ENCODE peak calls at places on chromosome 14, in six cellular contexts. V is IMR-90, W is NB4, T is A549, C is lower leg skin, Q is body of pancreas. M is an unnamed sample.

GRCh38 chr14:85471744-85472143 is 58.2 kb upstream of the FLRT2 start:
- DNase-seq in C (no peak), W (no peak), Q (peak), T (peak), V (peak), M (no peak)

GRCh38 chr14:105857816-105858675 is 331.7 kb downstream of the TMEM121 start:
- DNase-seq in C (no peak), V (no peak), T (no peak), W (peak), Q (no peak), M (peak)

GRCh38 chr14:90301122-90301521 is 30.6 kb downstream of the NRDE2 start:
- DNase-seq in V (no peak), C (no peak), W (no peak), T (no peak), Q (no peak), M (no peak)

GRCh38 chr14:105015905-105016304 is 5.0 kb downstream of the CDCA4 start:
- DNase-seq in C (no peak), T (no peak), W (no peak), V (no peak), Q (no peak), M (no peak)

GRCh38 chr14:105197274-105197673 is 16.2 kb upstream of the NUDT14 start:
- DNase-seq in Q (no peak), W (peak), V (peak), C (no peak), T (peak), M (no peak)

GRCh38 chr14:93713726-93714405 is 74.4 kb downstream of the PRIMA1 start:
- DNase-seq in W (no peak), V (no peak), T (no peak), Q (no peak), C (no peak), M (peak)

GRCh38 chr14:37992489-37992888 is 215.2 kb upstream of the SSTR1 start:
- DNase-seq in Q (no peak), W (no peak), C (no peak), T (no peak), V (no peak), M (no peak)

GRCh38 chr14:61258985-61259384 is 22.2 kb downstream of the TMEM30B start:
- DNase-seq in V (peak), Q (no peak), W (no peak), C (no peak), T (no peak), M (no peak)

GRCh38 chr14:65704412-65704811 is 291.9 kb downstream of the FUT8 start:
- DNase-seq in Q (no peak), T (no peak), W (no peak), C (no peak), V (peak), M (no peak)

GRCh38 chr14:92787554-92787953 is 6.6 kb upstream of the GOLGA5 start:
- DNase-seq in T (no peak), Q (no peak), C (no peak), V (no peak), W (no peak), M (no peak)

GRCh38 chr14:96756745-96757144 is 40.4 kb upstream of the VRK1 start:
- DNase-seq in W (no peak), V (no peak), T (no peak), C (no peak), Q (no peak), M (no peak)

GRCh38 chr14:100025111-100025510 is 40.1 kb upstream of the EVL start:
- DNase-seq in C (no peak), V (peak), T (peak), W (peak), Q (peak), M (peak)

GRCh38 chr14:104264495-104265265 is 126.3 kb downstream of the KIF26A start:
- DNase-seq in C (no peak), Q (peak), V (no peak), T (no peak), W (no peak), M (peak)

GRCh38 chr14:24160850-24161804 is at the start of gene IRF9:
- DNase-seq in Q (peak), C (peak), T (peak), V (peak), W (peak), M (peak)
- TF ChIP-seq POLR2A in Q (peak), C (no peak), T (no peak), V (peak), W (no peak), M (peak)

GRCh38 chr14:50312734-50313054 is 570 bp downstream of the DMAC2L start:
- DNase-seq in Q (no peak), W (no peak), T (no peak), V (no peak), C (no peak), M (peak)

GRCh38 chr14:50311974-50312733 is at the start of the genes DMAC2L and L2HGDH:
- DNase-seq in W (peak), C (peak), Q (peak), T (peak), V (peak), M (peak)

GRCh38 chr14:50311337-50311973 is 574 bp downstream of the L2HGDH start:
- DNase-seq in T (no peak), C (no peak), V (no peak), W (no peak), Q (no peak), M (no peak)

GRCh38 chr14:50308363-50308762 is 3.7 kb downstream of the L2HGDH start:
- DNase-seq in C (no peak), W (no peak), V (peak), Q (no peak), T (peak), M (no peak)

DNA sequence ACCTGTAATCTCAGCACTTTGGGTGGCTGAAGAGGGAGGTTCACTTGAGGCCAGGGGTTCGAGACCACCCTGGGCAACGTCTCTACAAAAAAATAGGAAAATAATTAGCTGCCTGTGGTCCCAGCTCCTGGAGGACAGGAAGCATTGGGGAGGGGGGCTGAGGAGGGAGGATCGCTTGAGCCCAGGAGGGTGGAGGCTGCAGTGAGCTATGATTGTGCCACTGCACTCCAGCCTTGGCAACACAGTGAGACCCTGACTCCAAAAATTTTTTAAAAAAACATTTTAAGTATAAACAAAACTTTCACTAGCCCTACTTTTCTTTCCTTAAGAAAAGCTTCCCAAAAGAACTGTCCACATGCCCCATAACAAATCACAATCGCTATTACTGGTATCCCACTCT is 1.6 kb downstream of the L2HGDH start:
- DNase-seq in V (no peak), C (no peak), W (no peak), Q (no peak), T (no peak), M (no peak)
- H3K4me3 ChIP-seq in V (no peak), C (no peak), W (no peak), Q (no peak), T (no peak), M (no peak)

DNA sequence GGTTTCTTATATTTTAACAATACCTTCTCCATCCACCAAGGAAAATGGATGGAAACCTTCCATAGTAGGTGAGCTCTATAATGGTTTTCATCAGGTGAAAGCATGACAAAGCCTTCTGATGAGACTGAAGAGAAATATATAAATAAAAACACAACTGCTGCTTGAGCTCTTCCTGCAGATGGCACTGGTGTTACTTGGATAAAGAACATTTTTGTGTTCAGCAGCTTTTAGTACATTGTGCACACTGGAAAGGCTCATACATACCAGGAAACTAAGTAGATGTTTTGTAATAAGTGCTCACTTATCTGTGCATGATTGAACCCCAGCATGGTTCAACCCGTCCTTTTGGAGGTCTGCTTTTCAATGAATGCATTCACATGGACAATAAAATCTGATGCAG is 357.3 kb upstream of the MIS18BP1 start:
- DNase-seq in C (no peak), W (no peak), V (no peak), Q (no peak), T (peak), M (no peak)
- TF ChIP-seq CTCF in C (no peak), W (no peak), V (peak), Q (no peak), T (no peak), M (no peak)

DNA sequence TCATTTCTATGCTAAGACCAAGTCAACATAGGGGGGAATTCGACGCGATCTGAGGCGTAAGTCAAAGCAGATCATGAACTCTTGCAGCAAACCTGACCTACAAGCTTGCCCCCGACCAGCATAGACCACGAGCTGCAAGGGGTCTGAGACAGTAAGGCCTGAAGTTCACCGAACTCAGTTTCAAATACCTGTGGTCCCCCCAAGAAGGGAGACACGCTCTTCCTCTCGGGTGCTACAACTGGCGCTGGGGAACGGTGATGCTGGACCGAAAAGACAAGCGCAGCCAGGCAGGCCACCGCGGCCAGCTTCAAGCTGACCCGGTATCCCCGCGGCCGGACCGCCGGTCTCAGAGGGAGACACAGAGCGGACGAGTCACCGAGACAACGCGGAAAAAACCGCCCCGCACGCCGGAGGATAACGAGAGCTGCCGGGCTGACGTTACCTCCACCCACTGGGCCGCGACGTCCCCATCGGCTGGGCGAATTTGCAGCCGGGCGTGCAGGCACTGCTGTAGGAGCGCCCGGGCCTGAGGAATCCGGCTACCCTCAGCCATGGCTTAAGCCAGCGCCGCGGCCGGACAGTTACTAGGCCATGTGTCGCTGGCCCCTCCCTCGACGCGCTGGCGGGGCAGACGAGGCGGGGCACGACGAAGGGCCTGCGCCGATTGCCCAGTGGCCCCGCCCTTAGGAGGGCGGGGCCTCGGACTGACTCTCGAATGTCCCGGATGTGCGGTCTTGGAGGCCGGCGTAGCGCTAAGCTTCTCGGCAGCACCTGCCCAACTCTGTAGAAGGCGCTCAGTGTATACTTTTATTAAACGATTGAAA is at the start of gene DTD2:
- DNase-seq in T (peak), Q (peak), V (peak), W (peak), C (peak), M (peak)
- TF ChIP-seq POLR2A in T (peak), Q (peak), V (peak), W (peak), C (no peak), M (peak)

M was measured in Peyer's patch.